ENCODE peak calls at places on chromosomes 11 and 22, in ten cellular contexts. L is HFF-Myc, J is fibroblast of villous mesenchyme, S is SK-N-SH, W is Caco-2, A is brain microvascular endothelial cell, T is K562, D is psoas muscle, Q is tibial artery, O is foreskin fibroblast. G is an unnamed sample.

GRCh38 chr11:30984827-30985226 is 384.7 kb downstream of the DCDC1 start:
- DNase-seq in A (no peak), D (no peak), J (no peak), Q (no peak), L (no peak), T (no peak), O (no peak), W (no peak), S (no peak), G (no peak)

GRCh38 chr11:119206512-119207299 is 567 bp downstream of the CBL start:
- DNase-seq in L (no peak), T (peak), D (peak), A (peak), O (no peak), J (peak), S (peak), Q (no peak), W (peak), G (no peak)

GRCh38 chr11:134223066-134223465 is 701 bp downstream of the NCAPD3 start:
- DNase-seq in Q (no peak), D (no peak), T (no peak), O (no peak), J (no peak), S (no peak), A (no peak), L (no peak), W (no peak), G (no peak)

GRCh38 chr22:26648011-26648497 is 9.3 kb upstream of the MIAT start:
- DNase-seq in L (no peak), D (no peak), S (peak), Q (no peak), W (no peak), T (no peak), A (no peak), J (no peak), O (no peak), G (no peak)

GRCh38 chr22:45476814-45477213 is 25.9 kb upstream of the FBLN1 start:
- DNase-seq in D (no peak), S (no peak), L (no peak), A (no peak), T (no peak), W (no peak), J (peak), Q (peak), O (no peak), G (no peak)

GRCh38 chr11:111408789-111409727 is 30.0 kb upstream of the POU2AF1 start:
- DNase-seq in T (no peak), A (no peak), J (no peak), L (peak), D (no peak), W (no peak), O (no peak), Q (no peak), S (no peak), G (no peak)

GRCh38 chr22:20551805-20552449 is 44.5 kb downstream of the MED15 start:
- DNase-seq in S (no peak), O (no peak), A (no peak), Q (peak), T (no peak), J (no peak), W (no peak), L (no peak), D (peak), G (no peak)

GRCh38 chr11:1749787-1750351 is 526 bp downstream of the IFITM10 start:
- DNase-seq in D (no peak), A (peak), T (no peak), J (peak), L (no peak), W (no peak), Q (peak), O (peak), S (no peak), G (no peak)

GRCh38 chr22:50610041-50610451 is 9.5 kb downstream of the MAPK8IP2 start:
- DNase-seq in T (no peak), W (no peak), S (no peak), L (no peak), Q (peak), J (no peak), D (no peak), A (no peak), O (no peak), G (no peak)

GRCh38 chr22:46006379-46007002 is 29.5 kb upstream of the WNT7B start:
- DNase-seq in W (peak), A (peak), T (peak), J (peak), Q (peak), D (peak), S (peak), L (peak), O (peak), G (peak)

GRCh38 chr11:19087658-19088057 is 27.1 kb upstream of the MRGPRX2 start:
- DNase-seq in A (peak), L (peak), W (no peak), D (no peak), J (peak), S (no peak), T (no peak), Q (no peak), O (peak), G (no peak)

GRCh38 chr11:70073881-70074371 is 4.2 kb upstream of the ANO1 start:
- DNase-seq in D (no peak), J (no peak), S (no peak), W (no peak), L (no peak), O (no peak), Q (peak), T (no peak), A (peak), G (no peak)

GRCh38 chr22:39384750-39385480 is 14.7 kb upstream of the TAB1 start:
- DNase-seq in W (no peak), J (peak), A (peak), O (no peak), D (no peak), T (peak), Q (no peak), S (peak), L (no peak), G (no peak)

GRCh38 chr22:45008853-45009751 is 703 bp downstream of the PHF21B start:
- DNase-seq in W (peak), J (peak), L (no peak), S (peak), D (peak), Q (no peak), T (peak), A (no peak), O (peak), G (no peak)

GRCh38 chr11:134911514-134912180 is 499.6 kb upstream of the B3GAT1 start:
- DNase-seq in Q (no peak), W (peak), L (no peak), T (no peak), J (no peak), D (no peak), S (peak), A (no peak), O (no peak), G (no peak)

GRCh38 chr22:43127166-43127908 is 15.9 kb downstream of the MCAT start:
- DNase-seq in T (peak), D (no peak), J (no peak), S (no peak), L (no peak), A (no peak), O (no peak), Q (no peak), W (no peak), G (no peak)

GRCh38 chr11:64078294-64078693 is 42.6 kb downstream of the FLRT1 start:
- DNase-seq in O (no peak), Q (no peak), D (no peak), L (no peak), T (no peak), W (no peak), S (peak), J (no peak), A (no peak), G (no peak)

GRCh38 chr22:47018010-47018910 is 255.8 kb downstream of the TBC1D22A start:
- DNase-seq in S (no peak), Q (peak), J (no peak), O (no peak), W (no peak), L (no peak), T (no peak), A (no peak), D (no peak), G (no peak)

GRCh38 chr22:46022881-46023512 is 46.0 kb upstream of the WNT7B start:
- DNase-seq in T (no peak), L (no peak), S (no peak), Q (no peak), J (no peak), W (no peak), O (no peak), A (no peak), D (no peak), G (no peak)

GRCh38 chr11:19506803-19507466 is 205.7 kb upstream of the NAV2 start:
- DNase-seq in O (no peak), L (no peak), D (no peak), Q (no peak), A (no peak), J (no peak), S (no peak), W (no peak), T (no peak), G (no peak)

GRCh38 chr11:128908391-128909246 is 17.5 kb downstream of the KCNJ5 start:
- DNase-seq in O (peak), S (peak), D (peak), T (no peak), Q (peak), A (peak), J (peak), W (no peak), L (peak), G (peak)

GRCh38 chr11:65446446-65447277 is 24.1 kb downstream of the NEAT1 start:
- DNase-seq in T (no peak), Q (peak), W (no peak), O (no peak), D (peak), L (no peak), A (peak), J (peak), S (no peak), G (no peak)

GRCh38 chr22:21816787-21817496 is 50.5 kb downstream of the MAPK1 start:
- DNase-seq in Q (no peak), W (no peak), S (peak), O (peak), A (peak), T (peak), L (peak), D (no peak), J (peak), G (peak)

GRCh38 chr22:35686298-35686697 is 31.4 kb upstream of the APOL5 start:
- DNase-seq in O (no peak), L (no peak), W (no peak), T (no peak), S (no peak), A (no peak), Q (no peak), D (no peak), J (no peak), G (no peak)

GRCh38 chr11:19868871-19869270 is 156.2 kb downstream of the NAV2 start:
- DNase-seq in Q (no peak), D (no peak), L (no peak), S (no peak), W (no peak), O (no peak), T (no peak), J (no peak), A (no peak), G (no peak)

GRCh38 chr11:123690490-123690889 is 36.1 kb upstream of the SCN3B start:
- DNase-seq in A (peak), T (no peak), J (no peak), W (no peak), S (no peak), L (peak), Q (no peak), O (peak), D (no peak), G (no peak)

GRCh38 chr11:130420478-130421198 is 7.8 kb downstream of the ADAMTS8 start:
- DNase-seq in W (no peak), S (no peak), A (no peak), T (no peak), Q (no peak), L (no peak), J (peak), O (no peak), D (no peak), G (no peak)

GRCh38 chr22:42432020-42432596 is at the start of gene NFAM1:
- DNase-seq in W (no peak), T (no peak), O (no peak), S (no peak), D (peak), A (no peak), Q (peak), J (no peak), L (no peak), G (no peak)

GRCh38 chr11:6249822-6250555 is 9.6 kb upstream of the CCKBR start:
- DNase-seq in J (peak), T (peak), O (peak), D (peak), Q (peak), W (no peak), A (peak), L (peak), S (peak), G (peak)

GRCh38 chr11:133898770-133899115 is 53.4 kb upstream of the SPATA19 start:
- DNase-seq in Q (peak), T (no peak), A (no peak), D (no peak), O (no peak), W (no peak), L (no peak), S (no peak), J (no peak), G (no peak)

GRCh38 chr11:17258670-17259069 is 17.9 kb upstream of the NUCB2 start:
- DNase-seq in J (no peak), D (no peak), Q (no peak), T (peak), W (no peak), O (no peak), A (no peak), L (no peak), S (no peak), G (no peak)

GRCh38 chr11:114183041-114183511 is 113.1 kb upstream of the NNMT start:
- DNase-seq in W (no peak), A (no peak), D (peak), T (peak), J (no peak), S (no peak), O (no peak), L (no peak), Q (peak), G (no peak)

GRCh38 chr11:62922189-62922589 is 1.0 kb upstream of the CHRM1 start:
- DNase-seq in A (no peak), J (no peak), L (no peak), D (no peak), T (no peak), Q (no peak), O (no peak), W (no peak), S (no peak), G (no peak)

GRCh38 chr22:28005513-28005912 is 86.5 kb upstream of the PITPNB start:
- DNase-seq in J (no peak), W (no peak), D (no peak), T (no peak), A (no peak), S (no peak), L (no peak), Q (no peak), O (no peak), G (no peak)

GRCh38 chr22:28023774-28024173 is 104.7 kb upstream of the PITPNB start:
- DNase-seq in W (no peak), D (no peak), J (no peak), Q (no peak), A (no peak), L (no peak), O (no peak), T (no peak), S (no peak), G (no peak)

GRCh38 chr11:100680070-100680469 is 7.0 kb upstream of the ARHGAP42 start:
- DNase-seq in T (no peak), A (no peak), O (no peak), D (no peak), W (no peak), L (no peak), Q (no peak), J (no peak), S (no peak), G (no peak)

DNA sequence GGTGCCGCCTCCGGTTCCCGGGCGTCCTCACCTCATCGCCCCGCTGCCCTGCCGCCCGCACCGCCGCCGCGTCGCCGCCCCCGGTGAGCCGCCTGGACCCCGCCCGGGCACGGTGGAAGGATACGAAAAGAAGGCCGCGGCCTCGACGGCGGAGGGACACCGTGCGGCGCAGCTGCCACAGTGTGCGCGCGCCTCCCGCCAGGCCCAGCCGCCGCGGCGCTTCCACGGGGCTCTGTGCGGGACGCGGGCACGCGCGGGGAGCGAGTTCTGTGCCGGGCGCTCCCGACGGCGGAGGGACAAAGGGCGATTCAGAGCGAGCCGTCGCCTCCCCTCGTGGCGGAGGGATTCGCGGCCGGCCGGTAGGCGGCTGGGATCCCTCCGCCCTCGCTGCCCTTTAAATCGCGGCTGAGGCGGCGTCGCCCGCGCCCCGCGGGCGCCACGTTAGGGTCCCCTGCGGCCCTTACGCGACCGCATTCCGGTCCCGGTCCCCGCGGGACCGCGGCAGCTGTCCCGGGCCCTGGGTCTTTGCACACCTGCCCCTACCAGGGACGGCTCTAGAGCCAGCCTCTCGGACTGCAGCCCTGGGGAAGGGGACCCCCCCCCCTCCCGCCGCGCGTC is 568 bp upstream of the KMT5B start:
- DNase-seq in Q (peak), T (peak), W (peak), L (peak), O (peak), A (peak), S (peak), D (peak), J (peak), G (peak)
- H3K4me3 ChIP-seq in Q (peak), T (peak), W (peak), L (peak), O (peak), A (peak), S (peak), D (peak), J (peak), G (peak)

DNA sequence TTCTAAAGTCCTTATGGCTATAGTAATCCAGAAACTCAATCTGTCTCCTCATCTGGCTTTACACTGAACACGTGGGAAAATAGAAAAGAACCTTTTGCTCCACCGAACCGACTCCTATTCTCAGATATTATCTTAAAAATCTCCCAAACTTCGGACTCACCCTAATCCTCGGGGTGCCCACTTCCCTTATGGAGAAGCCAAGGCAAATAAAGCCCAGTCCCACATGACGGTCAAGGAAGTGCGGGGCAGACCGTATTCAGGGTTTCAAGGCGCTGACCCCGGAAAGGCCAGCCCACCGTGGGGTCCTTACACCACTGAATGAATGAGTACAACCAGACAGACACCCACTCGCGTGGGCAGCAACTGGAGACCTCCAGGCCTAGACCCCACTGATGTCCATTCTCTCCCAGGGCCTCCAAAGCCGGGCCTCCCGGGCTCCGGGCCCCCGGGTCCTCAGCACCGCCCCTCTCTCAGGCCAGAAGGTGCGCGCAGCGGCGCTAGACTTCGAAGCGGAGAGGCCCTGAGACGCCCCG is 492 bp downstream of the NUP98 start:
- DNase-seq in W (no peak), J (peak), L (no peak), S (no peak), D (no peak), Q (no peak), O (no peak), A (no peak), T (no peak), G (no peak)
- TF ChIP-seq CTCF in W (no peak), J (no peak), L (no peak), S (peak), D (no peak), Q (no peak), O (no peak), A (no peak), T (no peak), G (no peak)

GRCh38 chr11:73311394-73311869 is 3.4 kb downstream of the ARHGEF17 start:
- DNase-seq in S (no peak), W (no peak), T (no peak), A (no peak), Q (peak), L (no peak), D (no peak), J (no peak), O (no peak), G (no peak)
- H3K4me3 ChIP-seq in S (peak), W (no peak), T (no peak), A (peak), Q (peak), L (peak), D (peak), J (peak), O (peak), G (peak)

GRCh38 chr22:30947163-30947820 is 21.3 kb downstream of the MORC2 start:
- DNase-seq in L (no peak), D (no peak), Q (peak), O (no peak), S (no peak), A (no peak), J (no peak), T (no peak), W (no peak), G (no peak)
- TF ChIP-seq CTCF in L (no peak), D (no peak), Q (peak), O (no peak), S (no peak), A (no peak), J (no peak), T (no peak), W (no peak), G (peak)

DNA sequence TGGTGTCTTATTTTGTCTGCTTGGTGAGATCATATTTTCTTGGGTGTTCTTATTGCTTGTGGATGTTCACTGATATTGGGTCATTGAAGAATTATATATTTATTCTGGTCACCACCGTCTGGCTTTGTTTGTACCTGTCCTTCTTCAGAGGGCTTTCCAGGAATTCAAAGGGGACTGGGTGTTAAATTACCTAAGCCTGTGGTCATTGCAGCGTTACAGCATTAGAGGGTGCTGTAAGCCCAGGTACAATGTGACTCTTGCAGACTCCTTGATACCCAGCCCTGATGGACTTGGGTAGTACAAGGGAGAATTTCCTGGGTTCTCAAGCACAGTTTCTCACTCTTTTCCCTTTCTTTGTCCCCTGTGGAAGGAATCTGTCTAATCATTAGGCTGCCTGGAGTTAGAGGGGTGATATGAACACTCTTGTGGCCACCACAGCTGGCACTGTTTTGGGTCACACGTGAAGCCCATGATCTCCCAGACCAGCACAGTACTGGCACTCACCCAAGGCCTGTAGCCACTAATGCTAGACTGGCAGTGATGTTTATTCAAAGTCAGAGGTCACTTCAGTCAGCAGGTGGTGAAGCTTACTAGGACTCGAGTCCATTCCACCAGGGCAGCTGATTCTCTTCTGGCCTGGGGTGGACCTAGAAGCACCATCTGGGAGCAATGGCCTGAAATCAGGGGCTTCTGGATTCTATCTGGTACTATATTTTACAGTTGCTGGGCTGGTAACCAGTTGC is 56.1 kb upstream of the NARS2 start:
- DNase-seq in J (no peak), L (no peak), A (no peak), W (no peak), T (no peak), D (no peak), S (no peak), O (no peak), Q (no peak), G (no peak)
- H3K4me3 ChIP-seq in J (no peak), L (no peak), A (no peak), W (no peak), T (no peak), D (no peak), S (no peak), O (no peak), Q (no peak), G (no peak)

G was measured in AG04450.